ENCODE peak calls at places on chromosome 20, in seven cellular contexts. One of them, this sample, is unnamed.

GRCh38 chr20:50247196-50248094 is 56.8 kb downstream of the CEBPB start:
- DNase-seq in KBM-7: no peak
- DNase-seq in stimulated activated CD8-positive, alpha-beta memory T cell treated with anti-CD3 and anti-CD28 coated beads, Interleukin-2, amount 100 ng/mL, for 1 hour: no peak
- DNase-seq in dorsolateral prefrontal cortex: no peak
- DNase-seq in COLO829: no peak
- DNase-seq in HFFc6: no peak
- DNase-seq in ACHN: no peak
- DNase-seq in this sample: no peak

GRCh38 chr20:2557873-2558580 is 21.7 kb downstream of the TMC2 start:
- DNase-seq in KBM-7: no peak
- DNase-seq in stimulated activated CD8-positive, alpha-beta memory T cell treated with anti-CD3 and anti-CD28 coated beads, Interleukin-2, amount 100 ng/mL, for 1 hour: no peak
- DNase-seq in dorsolateral prefrontal cortex: no peak
- DNase-seq in HFFc6: no peak
- DNase-seq in COLO829: no peak
- DNase-seq in ACHN: no peak
- DNase-seq in this sample: no peak

GRCh38 chr20:24148372-24148771 is 159.8 kb upstream of the GGTLC1 start:
- DNase-seq in HFFc6: no peak
- DNase-seq in KBM-7: peak
- DNase-seq in ACHN: no peak
- DNase-seq in dorsolateral prefrontal cortex: no peak
- DNase-seq in COLO829: no peak
- DNase-seq in stimulated activated CD8-positive, alpha-beta memory T cell treated with anti-CD3 and anti-CD28 coated beads, Interleukin-2, amount 100 ng/mL, for 1 hour: peak
- DNase-seq in this sample: no peak

GRCh38 chr20:4026093-4026601 is 10.8 kb upstream of the RNF24 start:
- DNase-seq in KBM-7: peak
- DNase-seq in COLO829: peak
- DNase-seq in ACHN: no peak
- DNase-seq in HFFc6: peak
- DNase-seq in stimulated activated CD8-positive, alpha-beta memory T cell treated with anti-CD3 and anti-CD28 coated beads, Interleukin-2, amount 100 ng/mL, for 1 hour: no peak
- DNase-seq in dorsolateral prefrontal cortex: peak
- DNase-seq in this sample: no peak

GRCh38 chr20:9027626-9028025 is 41.3 kb upstream of the PLCB4 start:
- DNase-seq in ACHN: no peak
- DNase-seq in stimulated activated CD8-positive, alpha-beta memory T cell treated with anti-CD3 and anti-CD28 coated beads, Interleukin-2, amount 100 ng/mL, for 1 hour: no peak
- DNase-seq in HFFc6: no peak
- DNase-seq in COLO829: no peak
- DNase-seq in dorsolateral prefrontal cortex: no peak
- DNase-seq in KBM-7: no peak
- DNase-seq in this sample: no peak

GRCh38 chr20:45359069-45359405 is 3.9 kb upstream of the SYS1 start:
- DNase-seq in HFFc6: no peak
- DNase-seq in stimulated activated CD8-positive, alpha-beta memory T cell treated with anti-CD3 and anti-CD28 coated beads, Interleukin-2, amount 100 ng/mL, for 1 hour: no peak
- DNase-seq in ACHN: no peak
- DNase-seq in COLO829: no peak
- DNase-seq in KBM-7: no peak
- DNase-seq in dorsolateral prefrontal cortex: no peak
- DNase-seq in this sample: no peak

GRCh38 chr20:51750037-51750769 is 18.0 kb downstream of the ATP9A start:
- DNase-seq in COLO829: peak
- DNase-seq in HFFc6: peak
- DNase-seq in KBM-7: peak
- DNase-seq in dorsolateral prefrontal cortex: peak
- DNase-seq in ACHN: peak
- DNase-seq in stimulated activated CD8-positive, alpha-beta memory T cell treated with anti-CD3 and anti-CD28 coated beads, Interleukin-2, amount 100 ng/mL, for 1 hour: no peak
- DNase-seq in this sample: peak

GRCh38 chr20:22430154-22430745 is 154.1 kb downstream of the FOXA2 start:
- DNase-seq in HFFc6: no peak
- DNase-seq in ACHN: no peak
- DNase-seq in dorsolateral prefrontal cortex: no peak
- DNase-seq in stimulated activated CD8-positive, alpha-beta memory T cell treated with anti-CD3 and anti-CD28 coated beads, Interleukin-2, amount 100 ng/mL, for 1 hour: no peak
- DNase-seq in COLO829: peak
- DNase-seq in KBM-7: no peak
- DNase-seq in this sample: no peak

GRCh38 chr20:17565164-17565845 is 4.6 kb upstream of the DSTN start:
- DNase-seq in KBM-7: no peak
- DNase-seq in HFFc6: peak
- DNase-seq in ACHN: no peak
- DNase-seq in stimulated activated CD8-positive, alpha-beta memory T cell treated with anti-CD3 and anti-CD28 coated beads, Interleukin-2, amount 100 ng/mL, for 1 hour: no peak
- DNase-seq in COLO829: no peak
- DNase-seq in dorsolateral prefrontal cortex: no peak
- DNase-seq in this sample: no peak

GRCh38 chr20:43583982-43584432 is 6.7 kb upstream of the IFT52 start:
- DNase-seq in dorsolateral prefrontal cortex: peak
- DNase-seq in COLO829: no peak
- DNase-seq in HFFc6: peak
- DNase-seq in KBM-7: peak
- DNase-seq in stimulated activated CD8-positive, alpha-beta memory T cell treated with anti-CD3 and anti-CD28 coated beads, Interleukin-2, amount 100 ng/mL, for 1 hour: no peak
- DNase-seq in ACHN: peak
- DNase-seq in this sample: no peak

GRCh38 chr20:15673206-15673605 is 900.0 kb downstream of the KIF16B start:
- DNase-seq in dorsolateral prefrontal cortex: no peak
- DNase-seq in ACHN: peak
- DNase-seq in stimulated activated CD8-positive, alpha-beta memory T cell treated with anti-CD3 and anti-CD28 coated beads, Interleukin-2, amount 100 ng/mL, for 1 hour: no peak
- DNase-seq in HFFc6: peak
- DNase-seq in COLO829: peak
- DNase-seq in KBM-7: no peak
- DNase-seq in this sample: no peak

GRCh38 chr20:20174089-20174835 is 121.9 kb downstream of the CFAP61 start:
- DNase-seq in COLO829: no peak
- DNase-seq in KBM-7: no peak
- DNase-seq in HFFc6: no peak
- DNase-seq in dorsolateral prefrontal cortex: no peak
- DNase-seq in ACHN: no peak
- DNase-seq in stimulated activated CD8-positive, alpha-beta memory T cell treated with anti-CD3 and anti-CD28 coated beads, Interleukin-2, amount 100 ng/mL, for 1 hour: no peak
- DNase-seq in this sample: no peak

GRCh38 chr20:18743665-18744440 is 69.7 kb upstream of the SCP2D1 start:
- DNase-seq in HFFc6: no peak
- DNase-seq in ACHN: no peak
- DNase-seq in COLO829: no peak
- DNase-seq in KBM-7: no peak
- DNase-seq in stimulated activated CD8-positive, alpha-beta memory T cell treated with anti-CD3 and anti-CD28 coated beads, Interleukin-2, amount 100 ng/mL, for 1 hour: no peak
- DNase-seq in dorsolateral prefrontal cortex: no peak
- DNase-seq in this sample: no peak

GRCh38 chr20:17083738-17084137 is 143.1 kb upstream of the PCSK2 start:
- DNase-seq in COLO829: peak
- DNase-seq in HFFc6: no peak
- DNase-seq in ACHN: peak
- DNase-seq in KBM-7: peak
- DNase-seq in dorsolateral prefrontal cortex: no peak
- DNase-seq in stimulated activated CD8-positive, alpha-beta memory T cell treated with anti-CD3 and anti-CD28 coated beads, Interleukin-2, amount 100 ng/mL, for 1 hour: no peak
- DNase-seq in this sample: no peak

GRCh38 chr20:11867286-11867921 is 50.3 kb upstream of the BTBD3 start:
- DNase-seq in dorsolateral prefrontal cortex: no peak
- DNase-seq in ACHN: no peak
- DNase-seq in stimulated activated CD8-positive, alpha-beta memory T cell treated with anti-CD3 and anti-CD28 coated beads, Interleukin-2, amount 100 ng/mL, for 1 hour: no peak
- DNase-seq in KBM-7: peak
- DNase-seq in COLO829: no peak
- DNase-seq in HFFc6: peak
- DNase-seq in this sample: no peak

GRCh38 chr20:20741067-20742045 is 28.9 kb upstream of the RALGAPA2 start:
- DNase-seq in stimulated activated CD8-positive, alpha-beta memory T cell treated with anti-CD3 and anti-CD28 coated beads, Interleukin-2, amount 100 ng/mL, for 1 hour: no peak
- DNase-seq in KBM-7: no peak
- DNase-seq in HFFc6: no peak
- DNase-seq in ACHN: no peak
- DNase-seq in COLO829: no peak
- DNase-seq in dorsolateral prefrontal cortex: no peak
- DNase-seq in this sample: no peak

GRCh38 chr20:56554869-56555268 is 21.8 kb downstream of the FAM209B start:
- DNase-seq in stimulated activated CD8-positive, alpha-beta memory T cell treated with anti-CD3 and anti-CD28 coated beads, Interleukin-2, amount 100 ng/mL, for 1 hour: no peak
- DNase-seq in KBM-7: peak
- DNase-seq in HFFc6: peak
- DNase-seq in ACHN: peak
- DNase-seq in COLO829: peak
- DNase-seq in dorsolateral prefrontal cortex: peak
- DNase-seq in this sample: peak

GRCh38 chr20:10549511-10549910 is 114.4 kb downstream of the SLX4IP start:
- DNase-seq in ACHN: no peak
- DNase-seq in dorsolateral prefrontal cortex: no peak
- DNase-seq in stimulated activated CD8-positive, alpha-beta memory T cell treated with anti-CD3 and anti-CD28 coated beads, Interleukin-2, amount 100 ng/mL, for 1 hour: no peak
- DNase-seq in HFFc6: no peak
- DNase-seq in KBM-7: no peak
- DNase-seq in COLO829: no peak
- DNase-seq in this sample: no peak

GRCh38 chr20:44746367-44747165 is 901 bp downstream of the KCNK15 start:
- DNase-seq in HFFc6: no peak
- DNase-seq in ACHN: peak
- DNase-seq in stimulated activated CD8-positive, alpha-beta memory T cell treated with anti-CD3 and anti-CD28 coated beads, Interleukin-2, amount 100 ng/mL, for 1 hour: no peak
- DNase-seq in COLO829: no peak
- DNase-seq in KBM-7: no peak
- DNase-seq in dorsolateral prefrontal cortex: no peak
- DNase-seq in this sample: no peak